ENCODE peak calls at places on chromosomes 13 and 19, in six cellular contexts. N is GM06990, S is foreskin fibroblast, G is fibroblast of pulmonary artery, X is heart left ventricle, D is MM.1S. T is an unnamed sample.

GRCh38 chr13:109949395-109949794 is 163.0 kb upstream of the IRS2 start:
- DNase-seq in N (no peak), S (peak; percentile 56), G (no peak), X (no peak), D (no peak), T (peak; percentile 23)

GRCh38 chr13:21949818-21950429 is 279.1 kb downstream of the FGF9 start:
- DNase-seq in N (no peak), S (no peak), G (no peak), X (no peak), D (no peak), T (no peak)

GRCh38 chr13:33610471-33611015 is 207.4 kb upstream of the RFC3 start:
- DNase-seq in N (no peak), S (no peak), G (peak; percentile 13), X (peak; percentile 85), D (no peak), T (no peak)

GRCh38 chr19:13846533-13847032 is 30.4 kb upstream of the NANOS3 start:
- DNase-seq in N (peak; percentile 93), S (peak; percentile 93), G (peak; percentile 93), X (peak; percentile 94), D (peak; percentile 91), T (peak; percentile 74)

GRCh38 chr13:112887151-112887550 is 81.9 kb upstream of the MCF2L start:
- DNase-seq in N (no peak), S (no peak), G (no peak), X (peak; percentile 24), D (no peak), T (no peak)

GRCh38 chr19:51688665-51689571 is 4.2 kb upstream of the SPACA6 start:
- DNase-seq in N (no peak), S (peak; percentile 98), G (peak; percentile 97), X (peak; percentile 95), D (no peak), T (peak; percentile 92)

GRCh38 chr19:18879579-18880373 is 16.2 kb downstream of the CERS1 start:
- DNase-seq in N (peak; percentile 50), S (peak; percentile 27), G (peak; percentile 20), X (no peak), D (peak; percentile 41), T (peak; percentile 21)

GRCh38 chr19:19192910-19193423 is 909 bp downstream of the RFXANK start:
- DNase-seq in N (no peak), S (no peak), G (peak; percentile 11), X (no peak), D (peak; percentile 7), T (no peak)

GRCh38 chr19:33310606-33311325 is 8.4 kb upstream of the CEBPA start:
- DNase-seq in N (no peak), S (no peak), G (no peak), X (no peak), D (no peak), T (no peak)

GRCh38 chr13:32894589-32895001 is 121.6 kb upstream of the KL start:
- DNase-seq in N (no peak), S (peak; percentile 56), G (peak; percentile 83), X (no peak), D (no peak), T (peak; percentile 85)

GRCh38 chr19:17942582-17943283 is 9.9 kb downstream of the CCDC124 start:
- DNase-seq in N (no peak), S (no peak), G (no peak), X (no peak), D (no peak), T (no peak)

GRCh38 chr19:19602136-19602712 is 16.3 kb downstream of the PBX4 start:
- DNase-seq in N (no peak), S (no peak), G (no peak), X (no peak), D (no peak), T (no peak)

GRCh38 chr13:46386996-46387851 is at the start of gene RUBCNL:
- DNase-seq in N (peak; percentile 84), S (peak; percentile 62), G (no peak), X (peak; percentile 81), D (peak; percentile 31), T (peak; percentile 64)

GRCh38 chr19:35784401-35785086 is 9.2 kb downstream of the ARHGAP33 start:
- DNase-seq in N (no peak), S (no peak), G (no peak), X (no peak), D (no peak), T (no peak)

GRCh38 chr13:106177146-106177545 is 358.3 kb downstream of the EFNB2 start:
- DNase-seq in N (no peak), S (no peak), G (no peak), X (no peak), D (no peak), T (no peak)

GRCh38 chr13:101514695-101515275 is 62.3 kb downstream of the ITGBL1 start:
- DNase-seq in N (peak; percentile 5), S (peak; percentile 79), G (peak; percentile 76), X (no peak), D (peak; percentile 46), T (peak; percentile 80)

GRCh38 chr19:3366761-3367571 is 583 bp downstream of the NFIC start:
- DNase-seq in N (peak; percentile 66), S (peak; percentile 63), G (no peak), X (peak; percentile 78), D (no peak), T (no peak)

GRCh38 chr13:23450340-23451046 is 17.0 kb upstream of the SACS start:
- DNase-seq in N (no peak), S (peak; percentile 40), G (no peak), X (no peak), D (no peak), T (no peak)

GRCh38 chr19:12676384-12676792 is 5.3 kb downstream of the DHPS start:
- DNase-seq in N (peak; percentile 61), S (peak; percentile 87), G (peak; percentile 81), X (peak; percentile 88), D (peak; percentile 77), T (peak; percentile 75)

GRCh38 chr13:75482820-75483079 is 781 bp upstream of the TBC1D4 start:
- DNase-seq in N (no peak), S (no peak), G (no peak), X (no peak), D (no peak), T (no peak)

GRCh38 chr13:95607363-95607762 is 37.1 kb downstream of the DZIP1 start:
- DNase-seq in N (no peak), S (peak; percentile 62), G (peak; percentile 80), X (no peak), D (no peak), T (peak; percentile 83)

GRCh38 chr13:24307211-24308067 is 1.9 kb upstream of the C1QTNF9 start:
- DNase-seq in N (no peak), S (no peak), G (peak; percentile 15), X (no peak), D (no peak), T (no peak)

GRCh38 chr19:31863122-31863521 is 482.3 kb upstream of the ZNF507 start:
- DNase-seq in N (no peak), S (no peak), G (no peak), X (no peak), D (no peak), T (no peak)

GRCh38 chr19:17103177-17103576 is 27.6 kb downstream of the MYO9B start:
- DNase-seq in N (no peak), S (peak; percentile 70), G (peak; percentile 60), X (no peak), D (no peak), T (peak; percentile 63)

GRCh38 chr13:26471807-26472206 is 85.7 kb upstream of the WASF3 start:
- DNase-seq in N (no peak), S (no peak), G (no peak), X (no peak), D (no peak), T (no peak)

GRCh38 chr19:18204394-18205179 is 745 bp upstream of the RAB3A start:
- DNase-seq in N (no peak), S (no peak), G (no peak), X (no peak), D (no peak), T (peak; percentile 23)

GRCh38 chr19:39112338-39112890 is 13.2 kb upstream of the PAK4 start:
- DNase-seq in N (no peak), S (peak; percentile 31), G (no peak), X (no peak), D (no peak), T (peak; percentile 23)

GRCh38 chr13:44575741-44576395 is at the start of gene TSC22D1:
- DNase-seq in N (peak; percentile 61), S (peak; percentile 73), G (peak; percentile 63), X (peak; percentile 72), D (peak; percentile 44), T (peak; percentile 51)

GRCh38 chr13:33016414-33017409 is at the start of gene KL:
- DNase-seq in N (peak; percentile 64), S (peak; percentile 15), G (no peak), X (peak; percentile 78), D (no peak), T (no peak)

GRCh38 chr13:110137677-110138008 is 169.3 kb downstream of the COL4A1 start:
- DNase-seq in N (no peak), S (no peak), G (no peak), X (no peak), D (peak; percentile 88), T (peak; percentile 22)

GRCh38 chr13:59746291-59746962 is 417.3 kb downstream of the DIAPH3 start:
- DNase-seq in N (no peak), S (peak; percentile 58), G (peak; percentile 23), X (no peak), D (peak; percentile 87), T (peak; percentile 50)

GRCh38 chr13:28597641-28598040 is 61.3 kb upstream of the POMP start:
- DNase-seq in N (no peak), S (peak; percentile 71), G (peak; percentile 80), X (no peak), D (no peak), T (peak; percentile 86)
- H3K4me3 ChIP-seq in N (no peak overlapping the region), S (no peak overlapping the region), G (no peak overlapping the region), X (no peak overlapping the region), D (no peak overlapping the region), T (no peak overlapping the region)

GRCh38 chr19:45919678-45920077 is 5.1 kb upstream of the NANOS2 start:
- DNase-seq in N (no peak), S (no peak), G (no peak), X (no peak), D (no peak), T (no peak)

GRCh38 chr19:45920458-45920857 is 5.9 kb upstream of the NANOS2 start:
- DNase-seq in N (no peak), S (no peak), G (no peak), X (no peak), D (no peak), T (no peak)

GRCh38 chr19:45918721-45919120 is 4.1 kb upstream of the NANOS2 start:
- DNase-seq in N (no peak), S (no peak), G (no peak), X (no peak), D (no peak), T (no peak)

GRCh38 chr19:45924891-45925447 is 10.4 kb upstream of the NANOS2 start:
- DNase-seq in N (no peak), S (no peak), G (no peak), X (no peak), D (no peak), T (no peak)

GRCh38 chr19:45922281-45922680 is 7.7 kb upstream of the NANOS2 start:
- DNase-seq in N (no peak), S (no peak), G (peak; percentile 20), X (no peak), D (no peak), T (peak; percentile 4)
- TF ChIP-seq CTCF in N (peak; percentile 40), S (no peak), G (peak; percentile 27), X (no peak), D (peak; percentile 7), T (peak; percentile 21)

GRCh38 chr19:55549500-55550320 is 4.4 kb upstream of the SBK3 start:
- DNase-seq in N (no peak), S (peak; percentile 79), G (peak; percentile 83), X (peak; percentile 64), D (no peak), T (peak; percentile 91)
- H3K4me3 ChIP-seq in N (no peak overlapping the region), S (no peak overlapping the region), G (peak overlapping the region; percentile 12), X (peak overlapping the region; percentile 36), D (no peak overlapping the region), T (no peak overlapping the region)

GRCh38 chr19:1070576-1070930 is 3.6 kb downstream of the ARHGAP45 start:
- DNase-seq in N (no peak), S (peak; percentile 43), G (no peak), X (no peak), D (no peak), T (no peak)
- TF ChIP-seq CTCF in N (no peak), S (no peak), G (peak; percentile 14), X (no peak), D (no peak), T (no peak)

T was measured in fibroblast of mammary gland.